ENCODE peak calls at places on chromosomes 4 and X, in ten cellular contexts. One of them, this sample, is unnamed.
A peak's percentile ranks its signal among the peaks of the same experiment; 100 is the strongest.

GRCh38 chr4:44678094-44679023 is at the start of gene GUF1:
- DNase-seq in endodermal cell: peak; percentile 95
- DNase-seq in ovary: peak; percentile 85
- DNase-seq in left lung: peak; percentile 96
- DNase-seq in heart right ventricle: peak; percentile 89
- DNase-seq in CD4-positive, alpha-beta T cell: peak; percentile 81
- DNase-seq in suprapubic skin: peak; percentile 90
- DNase-seq in neural progenitor cell: peak; percentile 93
- DNase-seq in brain microvascular endothelial cell: peak; percentile 86
- DNase-seq in IMR-90: peak; percentile 86
- DNase-seq in this sample: peak; percentile 88

GRCh38 chr4:1347410-1347864 is 429 bp downstream of the UVSSA start:
- DNase-seq in endodermal cell: peak; percentile 82
- DNase-seq in ovary: peak; percentile 73
- DNase-seq in left lung: peak; percentile 92
- DNase-seq in heart right ventricle: peak; percentile 76
- DNase-seq in CD4-positive, alpha-beta T cell: peak; percentile 14
- DNase-seq in suprapubic skin: peak; percentile 89
- DNase-seq in neural progenitor cell: no peak
- DNase-seq in brain microvascular endothelial cell: peak; percentile 79
- DNase-seq in IMR-90: peak; percentile 82
- DNase-seq in this sample: peak; percentile 66

GRCh38 chr4:101818362-101818761 is 27.8 kb downstream of the BANK1 start:
- DNase-seq in endodermal cell: no peak
- DNase-seq in ovary: no peak
- DNase-seq in left lung: no peak
- DNase-seq in heart right ventricle: no peak
- DNase-seq in CD4-positive, alpha-beta T cell: no peak
- DNase-seq in suprapubic skin: no peak
- DNase-seq in neural progenitor cell: no peak
- DNase-seq in brain microvascular endothelial cell: peak; percentile 48
- DNase-seq in IMR-90: peak; percentile 6
- DNase-seq in this sample: no peak

GRCh38 chrX:77597090-77597489 is 149.9 kb downstream of the FGF16 start:
- DNase-seq in endodermal cell: no peak
- DNase-seq in ovary: no peak
- DNase-seq in left lung: no peak
- DNase-seq in heart right ventricle: no peak
- DNase-seq in CD4-positive, alpha-beta T cell: no peak
- DNase-seq in suprapubic skin: no peak
- DNase-seq in neural progenitor cell: no peak
- DNase-seq in brain microvascular endothelial cell: no peak
- DNase-seq in IMR-90: peak; percentile 48
- DNase-seq in this sample: no peak

GRCh38 chrX:86711531-86712180 is 563.4 kb downstream of the DACH2 start:
- DNase-seq in endodermal cell: no peak
- DNase-seq in ovary: no peak
- DNase-seq in left lung: no peak
- DNase-seq in heart right ventricle: no peak
- DNase-seq in CD4-positive, alpha-beta T cell: no peak
- DNase-seq in suprapubic skin: no peak
- DNase-seq in neural progenitor cell: no peak
- DNase-seq in brain microvascular endothelial cell: no peak
- DNase-seq in IMR-90: no peak
- DNase-seq in this sample: no peak

GRCh38 chrX:57587607-57588006 is 4.2 kb upstream of the ZXDB start:
- DNase-seq in endodermal cell: no peak
- DNase-seq in ovary: no peak
- DNase-seq in left lung: no peak
- DNase-seq in heart right ventricle: no peak
- DNase-seq in CD4-positive, alpha-beta T cell: no peak
- DNase-seq in suprapubic skin: no peak
- DNase-seq in neural progenitor cell: no peak
- DNase-seq in brain microvascular endothelial cell: no peak
- DNase-seq in IMR-90: no peak
- DNase-seq in this sample: no peak

GRCh38 chrX:22559506-22559905 is 286.8 kb downstream of the CBLL2 start:
- DNase-seq in endodermal cell: no peak
- DNase-seq in ovary: no peak
- DNase-seq in left lung: no peak
- DNase-seq in heart right ventricle: no peak
- DNase-seq in CD4-positive, alpha-beta T cell: no peak
- DNase-seq in suprapubic skin: no peak
- DNase-seq in neural progenitor cell: no peak
- DNase-seq in brain microvascular endothelial cell: no peak
- DNase-seq in IMR-90: peak; percentile 19
- DNase-seq in this sample: no peak

GRCh38 chr4:56424697-56425514 is 10.5 kb downstream of the PPAT start:
- DNase-seq in endodermal cell: no peak
- DNase-seq in ovary: no peak
- DNase-seq in left lung: no peak
- DNase-seq in heart right ventricle: no peak
- DNase-seq in CD4-positive, alpha-beta T cell: peak; percentile 23
- DNase-seq in suprapubic skin: no peak
- DNase-seq in neural progenitor cell: no peak
- DNase-seq in brain microvascular endothelial cell: peak; percentile 36
- DNase-seq in IMR-90: peak; percentile 45
- DNase-seq in this sample: no peak

GRCh38 chr4:55754754-55755350 is 64.7 kb upstream of the EXOC1L start:
- DNase-seq in endodermal cell: no peak
- DNase-seq in ovary: no peak
- DNase-seq in left lung: no peak
- DNase-seq in heart right ventricle: no peak
- DNase-seq in CD4-positive, alpha-beta T cell: no peak
- DNase-seq in suprapubic skin: no peak
- DNase-seq in neural progenitor cell: no peak
- DNase-seq in brain microvascular endothelial cell: no peak
- DNase-seq in IMR-90: peak; percentile 58
- DNase-seq in this sample: no peak

GRCh38 chrX:130840345-130840744 is 62.7 kb downstream of the ENOX2 start:
- DNase-seq in endodermal cell: no peak
- DNase-seq in ovary: no peak
- DNase-seq in left lung: no peak
- DNase-seq in heart right ventricle: no peak
- DNase-seq in CD4-positive, alpha-beta T cell: no peak
- DNase-seq in suprapubic skin: no peak
- DNase-seq in neural progenitor cell: no peak
- DNase-seq in brain microvascular endothelial cell: no peak
- DNase-seq in IMR-90: no peak
- DNase-seq in this sample: no peak

GRCh38 chr4:93217423-93217822 is 611.1 kb upstream of the ATOH1 start:
- DNase-seq in endodermal cell: no peak
- DNase-seq in ovary: no peak
- DNase-seq in left lung: no peak
- DNase-seq in heart right ventricle: no peak
- DNase-seq in CD4-positive, alpha-beta T cell: no peak
- DNase-seq in suprapubic skin: no peak
- DNase-seq in neural progenitor cell: peak; percentile 36
- DNase-seq in brain microvascular endothelial cell: no peak
- DNase-seq in IMR-90: no peak
- DNase-seq in this sample: no peak

GRCh38 chr4:85968945-85969830 is 390.7 kb downstream of the MAPK10 start:
- DNase-seq in endodermal cell: no peak
- DNase-seq in ovary: no peak
- DNase-seq in left lung: no peak
- DNase-seq in heart right ventricle: no peak
- DNase-seq in CD4-positive, alpha-beta T cell: no peak
- DNase-seq in suprapubic skin: no peak
- DNase-seq in neural progenitor cell: peak; percentile 57
- DNase-seq in brain microvascular endothelial cell: peak; percentile 43
- DNase-seq in IMR-90: peak; percentile 72
- DNase-seq in this sample: no peak

GRCh38 chr4:160848901-160849735 is 1314.7 kb downstream of the FSTL5 start:
- DNase-seq in endodermal cell: peak; percentile 57
- DNase-seq in ovary: no peak
- DNase-seq in left lung: no peak
- DNase-seq in heart right ventricle: no peak
- DNase-seq in CD4-positive, alpha-beta T cell: no peak
- DNase-seq in suprapubic skin: no peak
- DNase-seq in neural progenitor cell: peak; percentile 22
- DNase-seq in brain microvascular endothelial cell: peak; percentile 60
- DNase-seq in IMR-90: no peak
- DNase-seq in this sample: no peak

DNA sequence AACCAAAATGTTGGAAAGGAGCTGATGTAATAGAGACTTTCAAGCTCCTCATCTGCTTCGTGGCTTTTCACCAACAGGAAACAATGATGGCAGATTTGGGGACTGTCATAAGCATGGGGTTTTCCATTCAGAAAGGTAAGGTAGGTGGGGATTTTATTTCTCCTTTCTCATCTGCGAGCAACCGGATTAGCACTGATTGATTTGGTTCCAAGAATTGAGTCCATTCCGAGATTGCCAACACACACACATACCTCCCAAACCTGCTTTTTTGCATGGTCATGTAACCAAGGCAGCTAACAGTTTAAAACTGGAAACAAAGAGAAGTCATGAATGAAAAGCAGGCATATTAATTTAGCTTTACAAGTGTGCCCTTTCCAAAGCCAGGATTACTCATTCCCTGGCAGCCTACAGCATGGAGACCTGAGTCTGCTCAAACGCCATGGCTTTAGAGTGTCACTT is 63.0 kb upstream of the LNX1 start:
- DNase-seq in endodermal cell: no peak
- DNase-seq in ovary: no peak
- DNase-seq in left lung: no peak
- DNase-seq in heart right ventricle: no peak
- DNase-seq in CD4-positive, alpha-beta T cell: no peak
- DNase-seq in suprapubic skin: no peak
- DNase-seq in neural progenitor cell: no peak
- DNase-seq in brain microvascular endothelial cell: no peak
- DNase-seq in IMR-90: peak; percentile 43
- DNase-seq in this sample: no peak
- H3K27ac ChIP-seq in endodermal cell: no peak overlapping the region
- H3K27ac ChIP-seq in ovary: no peak overlapping the region
- H3K27ac ChIP-seq in left lung: no peak overlapping the region
- H3K27ac ChIP-seq in heart right ventricle: peak overlapping the region; percentile 80
- H3K27ac ChIP-seq in CD4-positive, alpha-beta T cell: no peak overlapping the region
- H3K27ac ChIP-seq in suprapubic skin: peak overlapping the region; percentile 69
- H3K27ac ChIP-seq in neural progenitor cell: no peak overlapping the region
- H3K27ac ChIP-seq in brain microvascular endothelial cell: no peak overlapping the region
- H3K27ac ChIP-seq in IMR-90: no peak overlapping the region
- H3K27ac ChIP-seq in this sample: no peak overlapping the region

GRCh38 chr4:73964862-73965611 is 16.8 kb downstream of the PF4 start:
- DNase-seq in endodermal cell: peak; percentile 93
- DNase-seq in ovary: no peak
- DNase-seq in left lung: no peak
- DNase-seq in heart right ventricle: no peak
- DNase-seq in CD4-positive, alpha-beta T cell: no peak
- DNase-seq in suprapubic skin: no peak
- DNase-seq in neural progenitor cell: peak; percentile 71
- DNase-seq in brain microvascular endothelial cell: no peak
- DNase-seq in IMR-90: no peak
- DNase-seq in this sample: no peak
- TF ChIP-seq CTCF in endodermal cell: peak; percentile 83
- TF ChIP-seq CTCF in ovary: no peak
- TF ChIP-seq CTCF in left lung: no peak
- TF ChIP-seq CTCF in heart right ventricle: no peak
- TF ChIP-seq CTCF in CD4-positive, alpha-beta T cell: no peak
- TF ChIP-seq CTCF in suprapubic skin: no peak
- TF ChIP-seq CTCF in neural progenitor cell: peak; percentile 65
- TF ChIP-seq CTCF in brain microvascular endothelial cell: peak; percentile 55
- TF ChIP-seq CTCF in IMR-90: peak; percentile 23
- TF ChIP-seq CTCF in this sample: no peak

GRCh38 chr4:83369825-83370639 is 35.4 kb upstream of the HPSE start:
- DNase-seq in endodermal cell: no peak
- DNase-seq in ovary: no peak
- DNase-seq in left lung: no peak
- DNase-seq in heart right ventricle: no peak
- DNase-seq in CD4-positive, alpha-beta T cell: no peak
- DNase-seq in suprapubic skin: no peak
- DNase-seq in neural progenitor cell: no peak
- DNase-seq in brain microvascular endothelial cell: no peak
- DNase-seq in IMR-90: peak; percentile 33
- DNase-seq in this sample: no peak

GRCh38 chr4:83362492-83363329 is 28.1 kb upstream of the HPSE start:
- DNase-seq in endodermal cell: no peak
- DNase-seq in ovary: no peak
- DNase-seq in left lung: no peak
- DNase-seq in heart right ventricle: no peak
- DNase-seq in CD4-positive, alpha-beta T cell: no peak
- DNase-seq in suprapubic skin: no peak
- DNase-seq in neural progenitor cell: no peak
- DNase-seq in brain microvascular endothelial cell: peak; percentile 25
- DNase-seq in IMR-90: peak; percentile 34
- DNase-seq in this sample: no peak

GRCh38 chr4:83360018-83360417 is 25.4 kb upstream of the HPSE start:
- DNase-seq in endodermal cell: no peak
- DNase-seq in ovary: no peak
- DNase-seq in left lung: no peak
- DNase-seq in heart right ventricle: no peak
- DNase-seq in CD4-positive, alpha-beta T cell: no peak
- DNase-seq in suprapubic skin: no peak
- DNase-seq in neural progenitor cell: no peak
- DNase-seq in brain microvascular endothelial cell: no peak
- DNase-seq in IMR-90: no peak
- DNase-seq in this sample: no peak

GRCh38 chr4:83361416-83362196 is 27.0 kb upstream of the HPSE start:
- DNase-seq in endodermal cell: peak; percentile 52
- DNase-seq in ovary: no peak
- DNase-seq in left lung: no peak
- DNase-seq in heart right ventricle: no peak
- DNase-seq in CD4-positive, alpha-beta T cell: no peak
- DNase-seq in suprapubic skin: no peak
- DNase-seq in neural progenitor cell: no peak
- DNase-seq in brain microvascular endothelial cell: no peak
- DNase-seq in IMR-90: no peak
- DNase-seq in this sample: no peak

DNA sequence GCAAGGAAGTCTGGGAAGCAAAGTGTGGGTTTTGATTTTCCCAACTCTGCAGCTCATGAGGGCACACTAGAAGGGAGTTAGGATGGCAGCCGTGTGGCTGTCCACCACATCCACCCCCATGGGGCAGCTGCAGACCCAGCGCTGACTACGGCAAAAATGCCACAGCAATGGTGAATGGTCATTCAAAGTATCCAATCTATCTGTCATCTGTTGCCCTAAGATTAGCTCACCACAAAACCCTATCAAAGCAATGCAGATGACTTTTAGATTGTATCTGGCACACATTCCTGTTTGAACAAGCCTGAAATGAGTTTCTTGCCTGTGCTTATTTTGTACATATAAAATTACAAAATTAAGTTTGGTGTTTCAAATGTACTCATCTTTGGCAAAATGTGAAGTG is 29.7 kb upstream of the HPSE start:
- DNase-seq in endodermal cell: no peak
- DNase-seq in ovary: no peak
- DNase-seq in left lung: no peak
- DNase-seq in heart right ventricle: no peak
- DNase-seq in CD4-positive, alpha-beta T cell: no peak
- DNase-seq in suprapubic skin: no peak
- DNase-seq in neural progenitor cell: no peak
- DNase-seq in brain microvascular endothelial cell: no peak
- DNase-seq in IMR-90: no peak
- DNase-seq in this sample: no peak
- H3K27me3 ChIP-seq in endodermal cell: no peaks in the 10 kb centered on the region
- H3K27me3 ChIP-seq in ovary: no peaks in the 10 kb centered on the region
- H3K27me3 ChIP-seq in left lung: no peaks in the 10 kb centered on the region
- H3K27me3 ChIP-seq in heart right ventricle: no peaks in the 10 kb centered on the region
- H3K27me3 ChIP-seq in CD4-positive, alpha-beta T cell: no peaks in the 10 kb centered on the region
- H3K27me3 ChIP-seq in suprapubic skin: no peaks in the 10 kb centered on the region
- H3K27me3 ChIP-seq in neural progenitor cell: no peaks in the 10 kb centered on the region
- H3K27me3 ChIP-seq in brain microvascular endothelial cell: no peaks in the 10 kb centered on the region
- H3K27me3 ChIP-seq in IMR-90: peaks cover 16% of the 10 kb centered on the region
- H3K27me3 ChIP-seq in this sample: no peaks in the 10 kb centered on the region

GRCh38 chr4:123892997-123893745 is 496.6 kb downstream of the SPRY1 start:
- DNase-seq in endodermal cell: no peak
- DNase-seq in ovary: no peak
- DNase-seq in left lung: no peak
- DNase-seq in heart right ventricle: no peak
- DNase-seq in CD4-positive, alpha-beta T cell: no peak
- DNase-seq in suprapubic skin: no peak
- DNase-seq in neural progenitor cell: no peak
- DNase-seq in brain microvascular endothelial cell: no peak
- DNase-seq in IMR-90: peak; percentile 24
- DNase-seq in this sample: no peak
- H3K27ac ChIP-seq in endodermal cell: no peak overlapping the region
- H3K27ac ChIP-seq in ovary: no peak overlapping the region
- H3K27ac ChIP-seq in left lung: no peak overlapping the region
- H3K27ac ChIP-seq in heart right ventricle: peak overlapping the region; percentile 72
- H3K27ac ChIP-seq in CD4-positive, alpha-beta T cell: no peak overlapping the region
- H3K27ac ChIP-seq in suprapubic skin: peak overlapping the region; percentile 49
- H3K27ac ChIP-seq in neural progenitor cell: no peak overlapping the region
- H3K27ac ChIP-seq in brain microvascular endothelial cell: no peak overlapping the region
- H3K27ac ChIP-seq in IMR-90: peak overlapping the region; percentile 36
- H3K27ac ChIP-seq in this sample: no peak overlapping the region